ENCODE peak calls at places on chromosomes 7 and 10, in five cellular contexts. R is GM23248, Q is substantia nigra, M is astrocyte of the spinal cord, H is activated T-helper 1 cell treated with Interleukin-2 at 50 U/mL for 16 hours. F is an unnamed sample.

GRCh38 chr7:72321081-72321480 is 91.1 kb downstream of the CALN1 start:
- DNase-seq in R (no peak), Q (no peak), M (no peak), H (no peak), F (no peak)

GRCh38 chr10:20998036-20998435 is 100.9 kb upstream of the NEBL start:
- DNase-seq in R (no peak), Q (no peak), M (no peak), H (no peak), F (no peak)

GRCh38 chr7:109246330-109247077 is 676.8 kb downstream of the DNAJB9 start:
- DNase-seq in R (peak), Q (no peak), M (no peak), H (no peak), F (no peak)

GRCh38 chr10:124149143-124149542 is 55.7 kb upstream of the CHST15 start:
- DNase-seq in R (no peak), Q (no peak), M (no peak), H (no peak), F (no peak)

GRCh38 chr10:100370561-100370975 is 23.5 kb downstream of the SCD start:
- DNase-seq in R (peak), Q (no peak), M (peak), H (no peak), F (no peak)

GRCh38 chr7:17230099-17230807 is 68.2 kb upstream of the AHR start:
- DNase-seq in R (no peak), Q (no peak), M (no peak), H (no peak), F (no peak)

GRCh38 chr7:37832194-37832593 is 16.2 kb upstream of the NME8 start:
- DNase-seq in R (peak), Q (peak), M (no peak), H (no peak), F (no peak)

GRCh38 chr10:18221123-18221522 is 80.9 kb downstream of the CACNB2 start:
- DNase-seq in R (peak), Q (no peak), M (no peak), H (no peak), F (no peak)

GRCh38 chr7:84393776-84394175 is 199.2 kb upstream of the SEMA3A start:
- DNase-seq in R (peak), Q (no peak), M (peak), H (no peak), F (no peak)

GRCh38 chr10:69242844-69243212 is 22.7 kb downstream of the HKDC1 start:
- DNase-seq in R (no peak), Q (peak), M (no peak), H (no peak), F (no peak)

GRCh38 chr7:74525881-74526280 is 72.2 kb downstream of the GTF2IRD1 start:
- DNase-seq in R (no peak), Q (no peak), M (no peak), H (no peak), F (no peak)

GRCh38 chr10:2508971-2509605 is 558.3 kb upstream of the PFKP start:
- DNase-seq in R (peak), Q (no peak), M (peak), H (no peak), F (no peak)

GRCh38 chr10:8312861-8313260 is 258.4 kb downstream of the GATA3 start:
- DNase-seq in R (no peak), Q (no peak), M (peak), H (no peak), F (no peak)

GRCh38 chr10:46233101-46233500 is 53.7 kb upstream of the ANTXRL start:
- DNase-seq in R (no peak), Q (no peak), M (no peak), H (no peak), F (no peak)

GRCh38 chr7:2313450-2314208 is 612 bp downstream of the SNX8 start:
- DNase-seq in R (peak), Q (peak), M (no peak), H (no peak), F (no peak)

GRCh38 chr7:116258734-116259133 is 48.4 kb downstream of the TES start:
- DNase-seq in R (peak), Q (no peak), M (peak), H (no peak), F (peak)